ENCODE peak calls at places on chromosomes 5 and 9, in six cellular contexts. One of them, this sample, is unnamed. For H3K9me3, the result is how much of the 10 kb centered on the place peaks cover.

GRCh38 chr9:18366184-18366583 is 107.8 kb upstream of the ADAMTSL1 start:
- DNase-seq in upper lobe of left lung: no peak
- DNase-seq in HepG2: no peak
- DNase-seq in CD4-positive, CD25-positive, alpha-beta regulatory T cell: no peak
- DNase-seq in WERI-Rb-1: no peak
- DNase-seq in neural progenitor cell: no peak
- DNase-seq in this sample: no peak

GRCh38 chr9:83231039-83231438 is 168.1 kb upstream of the RASEF start:
- DNase-seq in upper lobe of left lung: no peak
- DNase-seq in HepG2: peak
- DNase-seq in CD4-positive, CD25-positive, alpha-beta regulatory T cell: no peak
- DNase-seq in WERI-Rb-1: no peak
- DNase-seq in neural progenitor cell: peak
- DNase-seq in this sample: no peak

GRCh38 chr5:142388696-142389095 is 63.9 kb upstream of the SPRY4 start:
- DNase-seq in upper lobe of left lung: no peak
- DNase-seq in HepG2: peak
- DNase-seq in CD4-positive, CD25-positive, alpha-beta regulatory T cell: no peak
- DNase-seq in WERI-Rb-1: no peak
- DNase-seq in neural progenitor cell: no peak
- DNase-seq in this sample: no peak

GRCh38 chr9:6219981-6220380 is 4.4 kb downstream of the IL33 start:
- DNase-seq in upper lobe of left lung: no peak
- DNase-seq in HepG2: no peak
- DNase-seq in CD4-positive, CD25-positive, alpha-beta regulatory T cell: no peak
- DNase-seq in WERI-Rb-1: no peak
- DNase-seq in neural progenitor cell: no peak
- DNase-seq in this sample: no peak

GRCh38 chr5:33556330-33557328 is 115.9 kb downstream of the TARS1 start:
- DNase-seq in upper lobe of left lung: no peak
- DNase-seq in HepG2: peak
- DNase-seq in CD4-positive, CD25-positive, alpha-beta regulatory T cell: no peak
- DNase-seq in WERI-Rb-1: no peak
- DNase-seq in neural progenitor cell: no peak
- DNase-seq in this sample: no peak

GRCh38 chr9:90457386-90458080 is 185.1 kb downstream of the DIRAS2 start:
- DNase-seq in upper lobe of left lung: no peak
- DNase-seq in HepG2: no peak
- DNase-seq in CD4-positive, CD25-positive, alpha-beta regulatory T cell: no peak
- DNase-seq in WERI-Rb-1: no peak
- DNase-seq in neural progenitor cell: no peak
- DNase-seq in this sample: no peak

GRCh38 chr5:96026334-96027065 is 64.8 kb upstream of the ELL2 start:
- DNase-seq in upper lobe of left lung: no peak
- DNase-seq in HepG2: no peak
- DNase-seq in CD4-positive, CD25-positive, alpha-beta regulatory T cell: no peak
- DNase-seq in WERI-Rb-1: no peak
- DNase-seq in neural progenitor cell: no peak
- DNase-seq in this sample: peak

GRCh38 chr9:78295731-78296130 is 1.2 kb upstream of the PSAT1 start:
- DNase-seq in upper lobe of left lung: no peak
- DNase-seq in HepG2: peak
- DNase-seq in CD4-positive, CD25-positive, alpha-beta regulatory T cell: no peak
- DNase-seq in WERI-Rb-1: no peak
- DNase-seq in neural progenitor cell: peak
- DNase-seq in this sample: no peak

GRCh38 chr5:45038366-45038987 is 229.7 kb downstream of the MRPS30 start:
- DNase-seq in upper lobe of left lung: no peak
- DNase-seq in HepG2: peak
- DNase-seq in CD4-positive, CD25-positive, alpha-beta regulatory T cell: no peak
- DNase-seq in WERI-Rb-1: no peak
- DNase-seq in neural progenitor cell: peak
- DNase-seq in this sample: no peak

GRCh38 chr9:92728831-92729734 is 35.5 kb downstream of the BICD2 start:
- DNase-seq in upper lobe of left lung: peak
- DNase-seq in HepG2: peak
- DNase-seq in CD4-positive, CD25-positive, alpha-beta regulatory T cell: no peak
- DNase-seq in WERI-Rb-1: peak
- DNase-seq in neural progenitor cell: peak
- DNase-seq in this sample: no peak

GRCh38 chr5:13946111-13946510 is 1.6 kb upstream of the DNAH5 start:
- DNase-seq in upper lobe of left lung: no peak
- DNase-seq in HepG2: no peak
- DNase-seq in CD4-positive, CD25-positive, alpha-beta regulatory T cell: no peak
- DNase-seq in WERI-Rb-1: no peak
- DNase-seq in neural progenitor cell: no peak
- DNase-seq in this sample: no peak

GRCh38 chr5:1033606-1034420 is 25.2 kb downstream of the NKD2 start:
- DNase-seq in upper lobe of left lung: no peak
- DNase-seq in HepG2: no peak
- DNase-seq in CD4-positive, CD25-positive, alpha-beta regulatory T cell: no peak
- DNase-seq in WERI-Rb-1: no peak
- DNase-seq in neural progenitor cell: no peak
- DNase-seq in this sample: no peak

GRCh38 chr5:158174918-158175663 is 316.1 kb upstream of the CLINT1 start:
- DNase-seq in upper lobe of left lung: peak
- DNase-seq in HepG2: peak
- DNase-seq in CD4-positive, CD25-positive, alpha-beta regulatory T cell: peak
- DNase-seq in WERI-Rb-1: peak
- DNase-seq in neural progenitor cell: peak
- DNase-seq in this sample: peak

GRCh38 chr9:72633966-72634365 is 112.6 kb downstream of the TMC1 start:
- DNase-seq in upper lobe of left lung: no peak
- DNase-seq in HepG2: no peak
- DNase-seq in CD4-positive, CD25-positive, alpha-beta regulatory T cell: no peak
- DNase-seq in WERI-Rb-1: no peak
- DNase-seq in neural progenitor cell: no peak
- DNase-seq in this sample: peak

GRCh38 chr9:127921592-127922120 is 4.8 kb upstream of the ST6GALNAC4 start:
- DNase-seq in upper lobe of left lung: peak
- DNase-seq in HepG2: no peak
- DNase-seq in CD4-positive, CD25-positive, alpha-beta regulatory T cell: peak
- DNase-seq in WERI-Rb-1: peak
- DNase-seq in neural progenitor cell: peak
- DNase-seq in this sample: no peak

GRCh38 chr5:79225026-79225425 is 10.9 kb upstream of the JMY start:
- DNase-seq in upper lobe of left lung: no peak
- DNase-seq in HepG2: no peak
- DNase-seq in CD4-positive, CD25-positive, alpha-beta regulatory T cell: no peak
- DNase-seq in WERI-Rb-1: no peak
- DNase-seq in neural progenitor cell: no peak
- DNase-seq in this sample: peak

GRCh38 chr5:102286465-102286864 is 9.6 kb downstream of the SLCO4C1 start:
- DNase-seq in upper lobe of left lung: no peak
- DNase-seq in HepG2: no peak
- DNase-seq in CD4-positive, CD25-positive, alpha-beta regulatory T cell: no peak
- DNase-seq in WERI-Rb-1: no peak
- DNase-seq in neural progenitor cell: no peak
- DNase-seq in this sample: no peak

GRCh38 chr9:4195285-4195684 is 104.6 kb downstream of the GLIS3 start:
- DNase-seq in upper lobe of left lung: no peak
- DNase-seq in HepG2: no peak
- DNase-seq in CD4-positive, CD25-positive, alpha-beta regulatory T cell: no peak
- DNase-seq in WERI-Rb-1: no peak
- DNase-seq in neural progenitor cell: no peak
- DNase-seq in this sample: no peak

GRCh38 chr5:126003309-126003708 is 419.9 kb upstream of the GRAMD2B start:
- DNase-seq in upper lobe of left lung: peak
- DNase-seq in HepG2: no peak
- DNase-seq in CD4-positive, CD25-positive, alpha-beta regulatory T cell: no peak
- DNase-seq in WERI-Rb-1: no peak
- DNase-seq in neural progenitor cell: peak
- DNase-seq in this sample: peak

GRCh38 chr9:109830587-109830986 is 50.6 kb downstream of the PALM2AKAP2 start:
- DNase-seq in upper lobe of left lung: no peak
- DNase-seq in HepG2: no peak
- DNase-seq in CD4-positive, CD25-positive, alpha-beta regulatory T cell: no peak
- DNase-seq in WERI-Rb-1: no peak
- DNase-seq in neural progenitor cell: no peak
- DNase-seq in this sample: no peak

GRCh38 chr9:96020822-96021615 is 145.5 kb downstream of the ERCC6L2 start:
- DNase-seq in upper lobe of left lung: no peak
- DNase-seq in HepG2: no peak
- DNase-seq in CD4-positive, CD25-positive, alpha-beta regulatory T cell: no peak
- DNase-seq in WERI-Rb-1: peak
- DNase-seq in neural progenitor cell: peak
- DNase-seq in this sample: no peak

DNA sequence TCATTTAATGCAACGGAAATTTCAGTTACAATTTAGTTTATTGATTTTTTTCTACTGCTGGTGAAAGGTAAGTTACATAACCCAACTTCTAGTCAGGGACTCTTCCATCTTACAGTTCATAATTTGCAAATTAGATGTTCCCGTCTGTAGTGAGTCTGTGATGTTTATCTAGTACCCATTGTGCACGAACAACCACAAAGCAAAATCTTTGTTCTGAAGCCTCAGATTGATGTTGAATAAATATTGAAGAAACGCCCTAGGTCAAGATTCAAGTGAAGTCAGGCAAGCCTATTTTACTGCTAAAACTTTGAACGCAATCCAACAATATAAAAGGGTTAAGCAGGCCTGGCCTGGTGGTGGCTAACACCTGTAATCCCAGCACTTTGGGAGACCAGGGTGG is 43.1 kb downstream of the BASP1 start:
- DNase-seq in upper lobe of left lung: no peak
- DNase-seq in HepG2: no peak
- DNase-seq in CD4-positive, CD25-positive, alpha-beta regulatory T cell: no peak
- DNase-seq in WERI-Rb-1: no peak
- DNase-seq in neural progenitor cell: no peak
- DNase-seq in this sample: no peak
- H3K9me3 ChIP-seq in upper lobe of left lung: under half
- H3K9me3 ChIP-seq in HepG2: under half
- H3K9me3 ChIP-seq in CD4-positive, CD25-positive, alpha-beta regulatory T cell: under half
- H3K9me3 ChIP-seq in WERI-Rb-1: under half
- H3K9me3 ChIP-seq in neural progenitor cell: under half
- H3K9me3 ChIP-seq in this sample: under half

GRCh38 chr5:154723740-154724505 is 31.3 kb upstream of the LARP1 start:
- DNase-seq in upper lobe of left lung: no peak
- DNase-seq in HepG2: no peak
- DNase-seq in CD4-positive, CD25-positive, alpha-beta regulatory T cell: no peak
- DNase-seq in WERI-Rb-1: no peak
- DNase-seq in neural progenitor cell: no peak
- DNase-seq in this sample: peak

GRCh38 chr5:154722936-154723335 is 32.2 kb upstream of the LARP1 start:
- DNase-seq in upper lobe of left lung: no peak
- DNase-seq in HepG2: peak
- DNase-seq in CD4-positive, CD25-positive, alpha-beta regulatory T cell: no peak
- DNase-seq in WERI-Rb-1: no peak
- DNase-seq in neural progenitor cell: no peak
- DNase-seq in this sample: no peak

GRCh38 chr5:154727361-154727760 is 27.8 kb upstream of the LARP1 start:
- DNase-seq in upper lobe of left lung: no peak
- DNase-seq in HepG2: no peak
- DNase-seq in CD4-positive, CD25-positive, alpha-beta regulatory T cell: no peak
- DNase-seq in WERI-Rb-1: no peak
- DNase-seq in neural progenitor cell: no peak
- DNase-seq in this sample: no peak

GRCh38 chr5:154721476-154722058 is 33.6 kb upstream of the LARP1 start:
- DNase-seq in upper lobe of left lung: no peak
- DNase-seq in HepG2: no peak
- DNase-seq in CD4-positive, CD25-positive, alpha-beta regulatory T cell: no peak
- DNase-seq in WERI-Rb-1: no peak
- DNase-seq in neural progenitor cell: no peak
- DNase-seq in this sample: no peak

GRCh38 chr5:154722097-154722496 is 33.1 kb upstream of the LARP1 start:
- DNase-seq in upper lobe of left lung: no peak
- DNase-seq in HepG2: no peak
- DNase-seq in CD4-positive, CD25-positive, alpha-beta regulatory T cell: no peak
- DNase-seq in WERI-Rb-1: no peak
- DNase-seq in neural progenitor cell: peak
- DNase-seq in this sample: no peak
- H3K4me3 ChIP-seq in upper lobe of left lung: no peak
- H3K4me3 ChIP-seq in HepG2: no peak
- H3K4me3 ChIP-seq in CD4-positive, CD25-positive, alpha-beta regulatory T cell: no peak
- H3K4me3 ChIP-seq in WERI-Rb-1: no peak
- H3K4me3 ChIP-seq in neural progenitor cell: no peak
- H3K4me3 ChIP-seq in this sample: no peak

GRCh38 chr9:35923598-35923926 is 14.3 kb downstream of the SPAAR start:
- DNase-seq in upper lobe of left lung: no peak
- DNase-seq in HepG2: no peak
- DNase-seq in CD4-positive, CD25-positive, alpha-beta regulatory T cell: no peak
- DNase-seq in WERI-Rb-1: no peak
- DNase-seq in neural progenitor cell: no peak
- DNase-seq in this sample: no peak
- H3K27ac ChIP-seq in upper lobe of left lung: peak
- H3K27ac ChIP-seq in HepG2: peak
- H3K27ac ChIP-seq in CD4-positive, CD25-positive, alpha-beta regulatory T cell: no peak
- H3K27ac ChIP-seq in WERI-Rb-1: no peak
- H3K27ac ChIP-seq in neural progenitor cell: no peak
- H3K27ac ChIP-seq in this sample: peak

GRCh38 chr9:88418025-88418424 is 29.8 kb downstream of the SPIN1 start:
- DNase-seq in upper lobe of left lung: no peak
- DNase-seq in HepG2: no peak
- DNase-seq in CD4-positive, CD25-positive, alpha-beta regulatory T cell: no peak
- DNase-seq in WERI-Rb-1: no peak
- DNase-seq in neural progenitor cell: no peak
- DNase-seq in this sample: no peak

GRCh38 chr9:88420227-88420626 is 32.0 kb downstream of the SPIN1 start:
- DNase-seq in upper lobe of left lung: no peak
- DNase-seq in HepG2: no peak
- DNase-seq in CD4-positive, CD25-positive, alpha-beta regulatory T cell: no peak
- DNase-seq in WERI-Rb-1: no peak
- DNase-seq in neural progenitor cell: no peak
- DNase-seq in this sample: no peak

GRCh38 chr9:88414298-88414697 is 26.1 kb downstream of the SPIN1 start:
- DNase-seq in upper lobe of left lung: no peak
- DNase-seq in HepG2: no peak
- DNase-seq in CD4-positive, CD25-positive, alpha-beta regulatory T cell: no peak
- DNase-seq in WERI-Rb-1: no peak
- DNase-seq in neural progenitor cell: no peak
- DNase-seq in this sample: no peak

GRCh38 chr9:88421348-88421747 is 33.1 kb downstream of the SPIN1 start:
- DNase-seq in upper lobe of left lung: no peak
- DNase-seq in HepG2: no peak
- DNase-seq in CD4-positive, CD25-positive, alpha-beta regulatory T cell: no peak
- DNase-seq in WERI-Rb-1: peak
- DNase-seq in neural progenitor cell: peak
- DNase-seq in this sample: no peak

DNA sequence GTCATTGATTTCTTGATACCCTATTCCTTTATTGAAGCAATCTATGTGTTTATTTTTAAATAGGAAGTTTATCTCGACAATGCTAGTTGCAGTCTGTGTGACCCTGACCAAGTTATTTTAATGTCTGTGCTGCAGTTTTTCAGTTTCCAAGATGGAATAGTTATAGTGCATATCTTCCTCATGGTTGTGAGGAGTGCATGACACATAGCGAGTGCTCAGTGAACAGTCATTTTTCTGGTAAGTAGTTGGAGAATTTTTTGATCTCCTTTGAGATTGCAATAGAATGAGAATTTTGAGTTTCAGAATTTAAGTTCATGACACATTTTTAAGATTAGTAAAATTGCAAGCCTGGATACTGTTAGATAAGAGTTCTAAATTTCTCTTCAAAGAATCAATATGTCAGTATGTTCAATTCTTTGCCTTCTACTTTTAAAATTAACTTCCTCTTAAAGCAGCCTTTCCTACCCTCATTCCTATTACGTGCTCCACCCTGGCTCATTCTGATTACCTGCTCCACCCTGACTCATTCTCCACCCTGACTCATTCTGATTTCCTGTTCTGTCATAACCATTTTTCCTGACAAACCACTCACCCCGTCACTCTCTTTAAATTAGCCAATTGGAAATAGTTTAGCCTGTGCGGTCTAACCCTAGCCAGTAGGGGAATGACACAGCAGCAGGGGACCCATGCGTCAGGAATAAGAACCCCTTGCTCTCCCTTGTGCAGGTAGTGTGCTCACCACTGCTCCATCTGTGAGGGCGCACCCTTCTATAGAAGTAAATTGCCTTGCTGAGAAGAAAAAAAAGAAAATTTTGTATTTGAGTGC is 30.7 kb downstream of the SPIN1 start:
- DNase-seq in upper lobe of left lung: no peak
- DNase-seq in HepG2: no peak
- DNase-seq in CD4-positive, CD25-positive, alpha-beta regulatory T cell: no peak
- DNase-seq in WERI-Rb-1: no peak
- DNase-seq in neural progenitor cell: no peak
- DNase-seq in this sample: no peak
- H3K9me3 ChIP-seq in upper lobe of left lung: under half
- H3K9me3 ChIP-seq in HepG2: under half
- H3K9me3 ChIP-seq in CD4-positive, CD25-positive, alpha-beta regulatory T cell: under half
- H3K9me3 ChIP-seq in WERI-Rb-1: under half
- H3K9me3 ChIP-seq in neural progenitor cell: under half
- H3K9me3 ChIP-seq in this sample: under half